ENCODE peak calls at places on chromosome 21, in four cellular contexts. C is HepG2, E is neuronal stem cell, P is H9. Y is an unnamed sample.
A peak's percentile ranks its signal among the peaks of the same experiment; 100 is the strongest.

GRCh38 chr21:38503588-38503987 is 5.3 kb upstream of the ERG start:
- DNase-seq in C (no peak), E (no peak), P (no peak), Y (no peak)

GRCh38 chr21:29365636-29366305 is 67.0 kb downstream of the BACH1 start:
- DNase-seq in C (no peak), E (no peak), P (no peak), Y (no peak)

GRCh38 chr21:29382029-29382654 is 83.4 kb downstream of the BACH1 start:
- DNase-seq in C (peak; percentile 10), E (no peak), P (no peak), Y (no peak)

GRCh38 chr21:25170681-25171080 is 436.6 kb downstream of the MRPL39 start:
- DNase-seq in C (no peak), E (no peak), P (no peak), Y (no peak)

GRCh38 chr21:39666681-39667315 is 54.1 kb downstream of the B3GALT5 start:
- DNase-seq in C (no peak), E (no peak), P (no peak), Y (no peak)

GRCh38 chr21:15823486-15824150 is 93.8 kb downstream of the USP25 start:
- DNase-seq in C (no peak), E (no peak), P (no peak), Y (no peak)

GRCh38 chr21:43810505-43811261 is 21.3 kb downstream of the RRP1 start:
- DNase-seq in C (peak; percentile 75), E (peak; percentile 76), P (peak; percentile 91), Y (peak; percentile 71)

GRCh38 chr21:16353764-16354163 is 624.0 kb downstream of the USP25 start:
- DNase-seq in C (no peak), E (no peak), P (no peak), Y (no peak)

GRCh38 chr21:42931560-42932235 is 6.3 kb upstream of the ERVH48-1 start:
- DNase-seq in C (no peak), E (no peak), P (no peak), Y (no peak)

GRCh38 chr21:43703068-43703880 is 15.7 kb upstream of the PDXK start:
- DNase-seq in C (peak; percentile 57), E (no peak), P (peak; percentile 53), Y (peak; percentile 23)

GRCh38 chr21:27040738-27041137 is 73.8 kb upstream of the ADAMTS5 start:
- DNase-seq in C (no peak), E (no peak), P (no peak), Y (no peak)

GRCh38 chr21:38913120-38913975 is 107.6 kb downstream of the ETS2 start:
- DNase-seq in C (no peak), E (peak; percentile 30), P (peak; percentile 84), Y (no peak)

GRCh38 chr21:39060485-39061099 is 122.7 kb downstream of the PSMG1 start:
- DNase-seq in C (no peak), E (no peak), P (no peak), Y (no peak)

GRCh38 chr21:17386498-17386897 is 126.3 kb upstream of the CXADR start:
- DNase-seq in C (no peak), E (no peak), P (no peak), Y (no peak)

GRCh38 chr21:29697555-29698193 is 242.1 kb downstream of the GRIK1 start:
- DNase-seq in C (no peak), E (no peak), P (no peak), Y (no peak)

GRCh38 chr21:39840373-39841097 is 26.7 kb upstream of the PCP4 start:
- DNase-seq in C (no peak), E (no peak), P (no peak), Y (no peak)

GRCh38 chr21:35908311-35909078 is 151.8 kb downstream of the SETD4 start:
- DNase-seq in C (no peak), E (no peak), P (no peak), Y (no peak)

GRCh38 chr21:15592271-15592860 is 137.4 kb upstream of the USP25 start:
- DNase-seq in C (peak; percentile 44), E (peak; percentile 36), P (no peak), Y (peak; percentile 33)

GRCh38 chr21:28788030-28788429 is 204.6 kb downstream of the LTN1 start:
- DNase-seq in C (no peak), E (no peak), P (no peak), Y (no peak)

GRCh38 chr21:39014751-39015150 is 168.5 kb downstream of the PSMG1 start:
- DNase-seq in C (no peak), E (no peak), P (no peak), Y (no peak)

GRCh38 chr21:35361984-35362383 is 312.9 kb upstream of the RUNX1 start:
- DNase-seq in C (no peak), E (no peak), P (no peak), Y (no peak)

GRCh38 chr21:38804617-38805281 is 980 bp upstream of the ETS2 start:
- DNase-seq in C (no peak), E (no peak), P (peak; percentile 61), Y (no peak)

GRCh38 chr21:16794944-16795343 is 717.9 kb upstream of the CXADR start:
- DNase-seq in C (peak; percentile 3), E (no peak), P (no peak), Y (no peak)

GRCh38 chr21:28257276-28257675 is 735.4 kb downstream of the LTN1 start:
- DNase-seq in C (peak; percentile 48), E (no peak), P (no peak), Y (no peak)

GRCh38 chr21:14917762-14918161 is 147.0 kb downstream of the NRIP1 start:
- DNase-seq in C (no peak), E (no peak), P (no peak), Y (no peak)

GRCh38 chr21:40422851-40423635 is 423.9 kb downstream of the DSCAM start:
- DNase-seq in C (no peak), E (no peak), P (no peak), Y (no peak)

GRCh38 chr21:22842875-22843274 is 1844.7 kb downstream of the NCAM2 start:
- DNase-seq in C (no peak), E (no peak), P (peak; percentile 32), Y (no peak)

GRCh38 chr21:28489197-28489596 is 503.5 kb downstream of the LTN1 start:
- DNase-seq in C (no peak), E (no peak), P (no peak), Y (no peak)

GRCh38 chr21:27837933-27838332 is 871.0 kb upstream of the ADAMTS5 start:
- DNase-seq in C (no peak), E (no peak), P (no peak), Y (no peak)

GRCh38 chr21:14382486-14382834 is 486 bp downstream of the HSPA13 start:
- DNase-seq in C (no peak), E (no peak), P (no peak), Y (peak; percentile 36)

GRCh38 chr21:43020177-43020576 is 45.8 kb downstream of the PKNOX1 start:
- DNase-seq in C (no peak), E (no peak), P (no peak), Y (no peak)

GRCh38 chr21:16573581-16573980 is 843.8 kb downstream of the USP25 start:
- DNase-seq in C (no peak), E (no peak), P (no peak), Y (no peak)

GRCh38 chr21:25639167-25639921 is at the start of gene JAM2:
- DNase-seq in C (no peak), E (peak; percentile 51), P (peak; percentile 75), Y (peak; percentile 65)

GRCh38 chr21:14926186-14926585 is 138.6 kb downstream of the NRIP1 start:
- DNase-seq in C (no peak), E (no peak), P (no peak), Y (no peak)

GRCh38 chr21:27565418-27565817 is 598.5 kb upstream of the ADAMTS5 start:
- DNase-seq in C (no peak), E (no peak), P (no peak), Y (no peak)

GRCh38 chr21:41675574-41675973 is 91.3 kb downstream of the RIPK4 start:
- DNase-seq in C (no peak), E (no peak), P (no peak), Y (no peak)

GRCh38 chr21:41678944-41679343 is 87.9 kb downstream of the RIPK4 start:
- DNase-seq in C (peak; percentile 98), E (peak; percentile 90), P (peak; percentile 98), Y (peak; percentile 99)

GRCh38 chr21:41678016-41678935 is 88.6 kb downstream of the RIPK4 start:
- DNase-seq in C (peak; percentile 89), E (no peak), P (no peak), Y (no peak)

GRCh38 chr21:41676198-41676597 is 90.7 kb downstream of the RIPK4 start:
- DNase-seq in C (no peak), E (no peak), P (no peak), Y (no peak)

GRCh38 chr21:41677671-41678015 is 89.2 kb downstream of the RIPK4 start:
- DNase-seq in C (no peak), E (no peak), P (no peak), Y (no peak)
- H3K9ac ChIP-seq in C (peak overlapping the region; percentile 78), E (no peak overlapping the region), P (no peak overlapping the region), Y (no peak overlapping the region)

DNA sequence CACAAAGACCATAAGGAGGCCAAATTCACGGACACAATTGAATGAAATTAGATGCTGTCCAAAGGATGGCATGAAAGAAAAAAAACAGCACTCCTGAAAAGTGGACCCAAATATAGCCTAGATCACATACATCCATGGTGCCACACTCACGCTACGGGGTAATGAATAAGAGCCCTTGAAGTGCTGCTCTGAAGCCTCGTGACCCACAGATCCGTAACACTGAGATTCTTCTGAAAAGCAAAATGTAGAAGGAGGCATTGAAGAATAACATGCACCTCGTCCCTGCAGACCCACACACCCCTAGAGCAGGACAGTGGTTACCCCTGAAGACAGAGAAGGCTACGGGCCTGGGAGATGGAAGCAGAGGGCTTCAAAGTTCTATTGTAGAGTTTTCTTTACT is 3.9 kb upstream of the ITGB2 start:
- DNase-seq in C (no peak), E (no peak), P (no peak), Y (no peak)
- H3K9ac ChIP-seq in C (no peak overlapping the region), E (no peak overlapping the region), P (no peak overlapping the region), Y (no peak overlapping the region)

DNA sequence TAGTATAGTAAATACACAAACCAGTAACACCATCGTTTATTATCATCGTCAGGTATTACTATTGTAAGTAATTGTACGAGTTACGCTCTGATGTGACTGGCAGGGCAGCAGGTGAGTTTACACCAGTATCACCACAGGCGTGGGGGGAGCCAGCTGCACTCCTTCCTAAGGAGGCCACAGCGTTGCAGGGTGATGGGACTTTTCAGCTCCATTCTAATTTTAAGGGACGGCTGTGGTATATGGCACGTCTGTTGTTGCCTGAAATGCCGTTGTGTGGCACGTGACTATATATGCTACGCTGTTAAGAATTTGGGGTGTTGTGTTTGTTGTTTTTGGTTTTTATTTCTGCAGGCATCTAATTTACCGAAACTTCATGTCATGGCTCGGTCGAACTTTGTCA is 164.8 kb upstream of the COL6A1 start:
- DNase-seq in C (no peak), E (no peak), P (no peak), Y (no peak)
- H3K9ac ChIP-seq in C (no peak overlapping the region), E (no peak overlapping the region), P (no peak overlapping the region), Y (no peak overlapping the region)

DNA sequence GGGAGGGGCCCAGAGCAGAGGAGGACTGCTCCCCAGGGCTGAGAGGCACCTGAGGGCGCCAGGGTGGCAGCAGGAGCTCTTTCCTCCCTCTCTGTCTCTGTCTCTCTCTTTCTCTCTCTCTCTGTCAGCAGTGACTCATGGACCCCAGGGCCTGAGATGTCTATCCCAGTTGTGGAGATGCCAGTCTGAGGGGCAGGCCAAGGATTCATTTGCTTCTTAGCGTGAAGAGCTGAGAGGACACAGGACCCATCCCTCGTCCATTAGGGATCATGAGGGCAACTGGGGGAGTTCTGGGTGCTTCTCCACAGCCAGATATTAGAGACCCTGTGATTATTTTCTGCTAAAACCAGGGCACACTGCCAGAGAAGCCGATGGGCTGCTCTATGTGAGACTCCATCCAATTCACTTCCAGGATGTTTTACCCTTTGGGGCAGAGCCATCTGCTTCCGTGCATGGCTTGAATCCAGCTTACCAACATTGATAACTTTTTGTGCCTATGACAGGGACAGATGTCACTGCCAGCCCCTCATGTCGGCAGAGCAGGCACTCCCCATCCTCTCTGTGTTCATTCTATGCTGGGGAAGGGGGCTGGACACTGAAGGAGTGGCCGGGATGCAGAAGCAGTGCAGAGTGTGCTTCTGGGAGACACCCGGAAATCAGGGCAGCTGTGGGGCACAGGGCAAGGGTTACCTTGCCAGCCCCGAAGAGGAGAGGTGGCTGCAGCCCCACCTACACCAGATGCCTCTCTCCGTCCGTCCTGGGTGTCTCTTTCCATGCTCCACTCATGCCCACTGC is 4.1 kb upstream of the PCBP3 start:
- DNase-seq in C (no peak), E (no peak), P (no peak), Y (no peak)
- H3K9ac ChIP-seq in C (no peak overlapping the region), E (no peak overlapping the region), P (no peak overlapping the region), Y (no peak overlapping the region)

Y was measured in NT2/D1.